ENCODE peak calls at places on chromosomes 4 and X, in four cellular contexts. L is IMR-90, F is body of pancreas, H is upper lobe of left lung. W is an unnamed sample.

GRCh38 chr4:20022471-20022870 is 229.2 kb upstream of the SLIT2 start:
- DNase-seq in L (no peak), F (no peak), H (no peak), W (no peak)

GRCh38 chr4:109921384-109921808 is 8.7 kb downstream of the EGF start:
- DNase-seq in L (peak), F (no peak), H (no peak), W (no peak)

GRCh38 chr4:3827616-3828492 is 61.7 kb downstream of the ADRA2C start:
- DNase-seq in L (peak), F (peak), H (peak), W (no peak)

GRCh38 chr4:83664071-83664470 is 128.2 kb downstream of the GPAT3 start:
- DNase-seq in L (no peak), F (no peak), H (no peak), W (no peak)

GRCh38 chrX:13223868-13224555 is 95.8 kb downstream of the ATXN3L start:
- DNase-seq in L (peak), F (peak), H (no peak), W (no peak)

GRCh38 chrX:140764401-140764919 is 54.9 kb downstream of the LINC00632 start:
- DNase-seq in L (peak), F (peak), H (peak), W (no peak)

GRCh38 chr4:41632481-41633073 is 94.6 kb downstream of the LIMCH1 start:
- DNase-seq in L (no peak), F (no peak), H (no peak), W (no peak)

GRCh38 chr4:110211007-110211769 is 12.8 kb upstream of the ELOVL6 start:
- DNase-seq in L (peak), F (peak), H (no peak), W (peak)

GRCh38 chr4:133156096-133156495 is 7.0 kb downstream of the PCDH10 start:
- DNase-seq in L (no peak), F (no peak), H (no peak), W (no peak)

GRCh38 chr4:92864176-92864575 is 560.4 kb downstream of the GRID2 start:
- DNase-seq in L (no peak), F (no peak), H (no peak), W (no peak)

GRCh38 chr4:10015140-10015753 is 6.0 kb downstream of the SLC2A9 start:
- DNase-seq in L (peak), F (peak), H (peak), W (peak)

GRCh38 chr4:98620087-98620784 is 38.2 kb downstream of the TSPAN5 start:
- DNase-seq in L (no peak), F (no peak), H (no peak), W (no peak)

GRCh38 chrX:101287402-101287801 is 3.7 kb downstream of the TAF7L start:
- DNase-seq in L (peak), F (no peak), H (no peak), W (no peak)
- H3K27ac ChIP-seq in L (no peak), F (no peak), H (no peak), W (no peak)

GRCh38 chrX:48533165-48533564 is 6.3 kb upstream of the TBC1D25 start:
- DNase-seq in L (no peak), F (no peak), H (no peak), W (no peak)
- H3K27ac ChIP-seq in L (no peak), F (no peak), H (no peak), W (no peak)

GRCh38 chr4:2036866-2037265 is 22.3 kb upstream of the NAT8L start:
- DNase-seq in L (no peak), F (no peak), H (no peak), W (peak)

GRCh38 chr4:2041234-2042130 is 17.6 kb upstream of the NAT8L start:
- DNase-seq in L (peak), F (peak), H (peak), W (peak)

GRCh38 chr4:2040391-2041233 is 18.5 kb upstream of the NAT8L start:
- DNase-seq in L (no peak), F (no peak), H (no peak), W (no peak)

DNA sequence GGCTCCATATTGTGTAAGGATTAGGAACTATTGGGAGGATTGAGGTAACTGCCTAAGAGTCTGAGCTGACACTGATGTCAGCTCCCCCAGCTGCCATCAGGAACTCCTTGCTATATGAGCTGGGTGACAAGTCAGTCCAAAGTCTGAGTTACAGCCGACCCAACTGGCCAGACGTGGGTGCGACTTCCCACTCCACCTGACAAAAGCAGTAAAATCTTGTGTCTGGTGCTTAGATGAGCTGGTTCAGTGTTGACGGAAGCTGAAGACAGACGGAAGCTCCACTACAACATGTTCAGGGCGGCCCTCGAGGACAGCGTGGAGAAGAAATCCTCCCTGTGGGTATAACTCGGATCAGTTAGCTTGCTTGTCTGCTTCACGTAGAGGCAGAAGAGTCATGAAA is 22.8 kb upstream of the NAT8L start:
- DNase-seq in L (no peak), F (no peak), H (no peak), W (peak)
- H3K27ac ChIP-seq in L (no peak), F (no peak), H (no peak), W (peak)

GRCh38 chrX:126551725-126552312 is 795 bp downstream of the DCAF12L1 start:
- DNase-seq in L (no peak), F (no peak), H (no peak), W (no peak)

GRCh38 chrX:126551306-126551705 is 1.3 kb downstream of the DCAF12L1 start:
- DNase-seq in L (no peak), F (no peak), H (no peak), W (no peak)

GRCh38 chrX:126552313-126553022 is at the start of gene DCAF12L1:
- DNase-seq in L (no peak), F (no peak), H (no peak), W (no peak)

GRCh38 chrX:126550816-126551215 is 1.8 kb downstream of the DCAF12L1 start:
- DNase-seq in L (no peak), F (no peak), H (no peak), W (no peak)
- H3K27ac ChIP-seq in L (no peak), F (no peak), H (no peak), W (no peak)

DNA sequence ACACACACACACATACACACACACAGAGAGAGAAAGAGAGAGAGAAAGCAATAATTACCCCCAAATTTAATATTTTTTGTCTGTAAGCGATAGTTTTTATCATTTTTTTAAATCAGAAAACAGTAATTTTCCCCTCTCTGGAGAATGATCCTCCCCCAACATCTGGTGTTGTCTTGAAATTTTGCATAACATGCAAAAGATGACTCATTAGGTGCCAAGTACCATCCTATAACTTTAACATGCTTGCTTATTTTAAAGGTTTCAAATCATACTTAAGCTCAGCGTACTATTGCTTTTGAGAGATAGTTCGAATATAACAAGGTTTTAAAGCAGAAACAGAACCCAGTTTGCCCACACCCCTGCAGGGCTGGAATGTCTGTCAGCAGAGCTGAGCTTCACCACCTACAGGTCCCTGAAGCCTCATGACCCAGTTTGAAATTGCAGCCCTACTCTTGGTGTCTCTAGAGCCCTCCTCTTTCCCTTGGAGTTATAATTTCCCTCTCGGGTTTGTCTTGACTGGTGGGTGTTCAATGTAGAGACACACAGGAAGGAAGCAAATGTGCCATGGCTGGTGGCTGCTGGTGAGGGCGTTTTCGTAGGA is 175.0 kb upstream of the HS3ST1 start:
- DNase-seq in L (no peak), F (no peak), H (no peak), W (no peak)
- H3K27ac ChIP-seq in L (no peak), F (no peak), H (no peak), W (no peak)

GRCh38 chr4:74030285-74030684 is 8.2 kb downstream of the CXCL3 start:
- DNase-seq in L (no peak), F (no peak), H (no peak), W (no peak)
- H3K27ac ChIP-seq in L (no peak), F (no peak), H (no peak), W (no peak)

GRCh38 chr4:27121830-27122229 is 261.2 kb downstream of the STIM2 start:
- DNase-seq in L (no peak), F (no peak), H (no peak), W (no peak)
- H3K27ac ChIP-seq in L (no peak), F (no peak), H (no peak), W (no peak)

GRCh38 chrX:1520350-1520749 is 16.6 kb downstream of the P2RY8 start:
- DNase-seq in L (no peak), F (no peak), H (no peak), W (no peak)
- H3K27ac ChIP-seq in L (no peak), F (no peak), H (no peak), W (no peak)

DNA sequence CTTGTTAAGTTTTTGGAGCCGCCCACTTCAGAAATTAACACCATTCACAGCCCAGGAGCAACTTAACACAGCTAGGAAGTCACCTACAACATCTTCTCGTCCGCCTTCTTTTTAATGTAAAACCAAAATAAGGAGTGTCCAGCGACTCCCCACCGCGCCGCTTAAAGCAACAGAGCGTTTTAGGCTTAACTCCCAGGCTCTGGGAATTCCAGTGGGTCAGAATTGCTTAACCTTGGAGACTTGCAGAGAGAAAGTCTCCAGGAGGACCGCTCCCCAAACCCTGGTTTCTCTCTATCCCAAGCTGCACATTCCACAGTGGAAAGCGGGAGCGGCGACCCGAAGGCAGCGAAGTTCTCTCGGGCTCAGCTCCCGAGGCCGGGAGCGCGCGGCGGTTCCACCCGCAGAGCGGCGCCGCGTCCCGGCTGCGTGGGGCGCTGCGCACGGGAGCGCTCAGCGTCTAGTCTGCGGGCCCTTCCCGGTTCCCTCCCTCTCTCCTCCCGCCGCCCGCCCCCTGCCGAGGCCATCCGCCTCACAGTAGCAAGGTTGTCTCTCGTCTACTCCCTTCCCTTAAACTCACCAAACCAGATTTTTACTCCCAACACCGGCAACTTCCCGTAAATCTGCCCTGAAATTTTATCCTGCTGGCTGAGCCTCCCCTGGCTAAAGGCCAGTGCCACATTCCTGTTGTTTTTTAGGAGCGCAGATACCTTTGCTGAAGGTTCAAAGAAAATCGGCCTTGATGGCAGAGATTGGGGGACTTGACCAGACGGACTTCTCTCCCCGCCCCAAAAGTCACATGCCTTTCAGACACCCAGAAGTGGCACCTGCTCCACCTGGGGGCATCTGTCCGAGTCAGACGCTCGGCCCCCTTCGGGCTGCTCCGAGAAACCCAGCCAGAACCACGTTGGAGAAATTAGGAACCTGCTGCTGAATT is at the start of gene RBM47:
- DNase-seq in L (peak), F (peak), H (peak), W (no peak)
- H3K27ac ChIP-seq in L (peak), F (peak), H (peak), W (no peak)

GRCh38 chr4:173522874-173523395 is 7.1 kb downstream of the HAND2 start:
- DNase-seq in L (no peak), F (no peak), H (no peak), W (no peak)
- H3K27ac ChIP-seq in L (no peak), F (peak), H (no peak), W (peak)

W was measured in WERI-Rb-1.